ENCODE peak calls at places on chromosomes 3 and 15, in seven cellular contexts. F is renal cortical epithelial cell, O is ovary, Z is psoas muscle, P is progenitor cell of endocrine pancreas, A is nephron progenitor cell, G is LoVo. J is an unnamed sample.

GRCh38 chr3:24272408-24272807 is 222.2 kb downstream of the THRB start:
- DNase-seq in F (no peak), O (no peak), Z (no peak), P (no peak), A (no peak), G (no peak), J (no peak)

GRCh38 chr3:147701195-147701594 is 292.0 kb downstream of the ZIC1 start:
- DNase-seq in F (no peak), O (no peak), Z (no peak), P (no peak), A (no peak), G (no peak), J (no peak)

GRCh38 chr3:126180477-126181397 is at the start of gene ALDH1L1:
- DNase-seq in F (peak), O (peak), Z (peak), P (peak), A (peak), G (no peak), J (peak)

GRCh38 chr3:175342196-175342595 is 483.1 kb downstream of the NAALADL2 start:
- DNase-seq in F (no peak), O (no peak), Z (no peak), P (no peak), A (no peak), G (no peak), J (no peak)

GRCh38 chr3:31462050-31462569 is 70.6 kb upstream of the STT3B start:
- DNase-seq in F (peak), O (no peak), Z (no peak), P (no peak), A (no peak), G (peak), J (no peak)

GRCh38 chr3:106333911-106334618 is 465.3 kb upstream of the CBLB start:
- DNase-seq in F (peak), O (no peak), Z (no peak), P (no peak), A (no peak), G (no peak), J (no peak)

GRCh38 chr15:70479785-70480184 is 283.6 kb downstream of the UACA start:
- DNase-seq in F (no peak), O (no peak), Z (no peak), P (no peak), A (no peak), G (no peak), J (no peak)

GRCh38 chr3:12187448-12188327 is 29.0 kb upstream of the TIMP4 start:
- DNase-seq in F (peak), O (peak), Z (no peak), P (no peak), A (no peak), G (peak), J (no peak)

GRCh38 chr3:14480207-14481017 is 59.7 kb downstream of the GRIP2 start:
- DNase-seq in F (no peak), O (no peak), Z (no peak), P (no peak), A (no peak), G (no peak), J (peak)

GRCh38 chr15:38072507-38073277 is 138.3 kb downstream of the TMCO5A start:
- DNase-seq in F (peak), O (peak), Z (peak), P (peak), A (peak), G (peak), J (peak)

GRCh38 chr15:101651753-101652097 is 456 bp downstream of the TM2D3 start:
- DNase-seq in F (no peak), O (no peak), Z (no peak), P (no peak), A (no peak), G (peak), J (no peak)

GRCh38 chr15:44882499-44882968 is 74.0 kb upstream of the TERB2 start:
- DNase-seq in F (peak), O (no peak), Z (no peak), P (no peak), A (no peak), G (no peak), J (no peak)

GRCh38 chr3:115922681-115923347 is 299.5 kb downstream of the GAP43 start:
- DNase-seq in F (peak), O (no peak), Z (no peak), P (no peak), A (peak), G (peak), J (no peak)

GRCh38 chr3:153277029-153277428 is 115.0 kb downstream of the RAP2B start:
- DNase-seq in F (no peak), O (no peak), Z (no peak), P (no peak), A (no peak), G (no peak), J (no peak)

GRCh38 chr3:125641901-125642300 is 46.6 kb upstream of the OSBPL11 start:
- DNase-seq in F (no peak), O (no peak), Z (no peak), P (no peak), A (no peak), G (no peak), J (no peak)

GRCh38 chr3:161748049-161748448 is 251.4 kb downstream of the OTOL1 start:
- DNase-seq in F (no peak), O (no peak), Z (no peak), P (no peak), A (no peak), G (no peak), J (no peak)

GRCh38 chr3:169668081-169668956 is 4.8 kb upstream of the MECOM start:
- DNase-seq in F (peak), O (no peak), Z (peak), P (peak), A (peak), G (peak), J (no peak)

GRCh38 chr15:41562258-41562657 is 3.2 kb downstream of the TYRO3 start:
- DNase-seq in F (no peak), O (no peak), Z (no peak), P (no peak), A (no peak), G (no peak), J (no peak)

J was measured in lung.